ENCODE peak calls at places on chromosomes 7 and 10, in seven cellular contexts. One of them, this sample, is unnamed.

GRCh38 chr10:22325948-22326702 is 5.2 kb downstream of the BMI1 start:
- DNase-seq in K562: no peak
- DNase-seq in hepatocyte: no peak
- DNase-seq in endothelial cell of umbilical vein: no peak
- DNase-seq in SK-N-MC: no peak
- DNase-seq in neural progenitor cell: peak; percentile 30
- DNase-seq in fibroblast of lung: no peak
- DNase-seq in this sample: peak; percentile 60

GRCh38 chr7:105647591-105647990 is 66.3 kb upstream of the EFCAB10 start:
- DNase-seq in SK-N-MC: no peak
- DNase-seq in hepatocyte: no peak
- DNase-seq in K562: no peak
- DNase-seq in neural progenitor cell: no peak
- DNase-seq in endothelial cell of umbilical vein: no peak
- DNase-seq in fibroblast of lung: no peak
- DNase-seq in this sample: peak; percentile 8

GRCh38 chr10:108597031-108597430 is 1326.3 kb downstream of the XPNPEP1 start:
- DNase-seq in endothelial cell of umbilical vein: no peak
- DNase-seq in K562: no peak
- DNase-seq in hepatocyte: no peak
- DNase-seq in SK-N-MC: no peak
- DNase-seq in neural progenitor cell: no peak
- DNase-seq in fibroblast of lung: peak; percentile 1
- DNase-seq in this sample: peak; percentile 94

GRCh38 chr10:78577673-78578072 is 491.1 kb upstream of the ZMIZ1 start:
- DNase-seq in neural progenitor cell: no peak
- DNase-seq in endothelial cell of umbilical vein: no peak
- DNase-seq in hepatocyte: no peak
- DNase-seq in fibroblast of lung: no peak
- DNase-seq in SK-N-MC: no peak
- DNase-seq in K562: no peak
- DNase-seq in this sample: no peak

GRCh38 chr10:79219276-79219957 is 127.9 kb upstream of the PPIF start:
- DNase-seq in neural progenitor cell: no peak
- DNase-seq in hepatocyte: no peak
- DNase-seq in K562: no peak
- DNase-seq in SK-N-MC: no peak
- DNase-seq in endothelial cell of umbilical vein: no peak
- DNase-seq in fibroblast of lung: peak; percentile 72
- DNase-seq in this sample: peak; percentile 46

GRCh38 chr10:34186740-34187139 is 628.4 kb downstream of the PARD3 start:
- DNase-seq in SK-N-MC: no peak
- DNase-seq in endothelial cell of umbilical vein: no peak
- DNase-seq in neural progenitor cell: peak; percentile 57
- DNase-seq in K562: no peak
- DNase-seq in fibroblast of lung: no peak
- DNase-seq in hepatocyte: no peak
- DNase-seq in this sample: no peak

GRCh38 chr7:70392870-70393269 is 739.1 kb upstream of the GALNT17 start:
- DNase-seq in fibroblast of lung: no peak
- DNase-seq in hepatocyte: no peak
- DNase-seq in neural progenitor cell: peak; percentile 53
- DNase-seq in SK-N-MC: no peak
- DNase-seq in K562: no peak
- DNase-seq in endothelial cell of umbilical vein: no peak
- DNase-seq in this sample: peak; percentile 3

GRCh38 chr10:18437486-18437885 is 213.9 kb downstream of the NSUN6 start:
- DNase-seq in K562: no peak
- DNase-seq in neural progenitor cell: no peak
- DNase-seq in endothelial cell of umbilical vein: no peak
- DNase-seq in SK-N-MC: no peak
- DNase-seq in hepatocyte: no peak
- DNase-seq in fibroblast of lung: no peak
- DNase-seq in this sample: peak; percentile 29

GRCh38 chr10:101693701-101694055 is 1.3 kb downstream of the FBXW4 start:
- DNase-seq in neural progenitor cell: no peak
- DNase-seq in endothelial cell of umbilical vein: no peak
- DNase-seq in fibroblast of lung: peak; percentile 71
- DNase-seq in K562: no peak
- DNase-seq in SK-N-MC: no peak
- DNase-seq in hepatocyte: peak; percentile 59
- DNase-seq in this sample: peak; percentile 80

GRCh38 chr10:99522078-99522479 is 10.7 kb upstream of the NKX2-3 start:
- DNase-seq in SK-N-MC: no peak
- DNase-seq in endothelial cell of umbilical vein: no peak
- DNase-seq in fibroblast of lung: no peak
- DNase-seq in K562: no peak
- DNase-seq in hepatocyte: no peak
- DNase-seq in neural progenitor cell: peak; percentile 64
- DNase-seq in this sample: no peak

GRCh38 chr10:99521474-99522077 is 11.2 kb upstream of the NKX2-3 start:
- DNase-seq in neural progenitor cell: peak; percentile 91
- DNase-seq in endothelial cell of umbilical vein: no peak
- DNase-seq in K562: no peak
- DNase-seq in SK-N-MC: no peak
- DNase-seq in fibroblast of lung: no peak
- DNase-seq in hepatocyte: no peak
- DNase-seq in this sample: no peak

GRCh38 chr10:99524050-99524666 is 8.6 kb upstream of the NKX2-3 start:
- DNase-seq in K562: no peak
- DNase-seq in hepatocyte: no peak
- DNase-seq in neural progenitor cell: peak; percentile 16
- DNase-seq in fibroblast of lung: no peak
- DNase-seq in SK-N-MC: no peak
- DNase-seq in endothelial cell of umbilical vein: no peak
- DNase-seq in this sample: no peak

GRCh38 chr10:99523251-99523773 is 9.4 kb upstream of the NKX2-3 start:
- DNase-seq in endothelial cell of umbilical vein: no peak
- DNase-seq in SK-N-MC: no peak
- DNase-seq in neural progenitor cell: peak; percentile 72
- DNase-seq in hepatocyte: no peak
- DNase-seq in fibroblast of lung: no peak
- DNase-seq in K562: no peak
- DNase-seq in this sample: no peak

GRCh38 chr10:99522511-99523250 is 10.1 kb upstream of the NKX2-3 start:
- DNase-seq in SK-N-MC: no peak
- DNase-seq in fibroblast of lung: no peak
- DNase-seq in hepatocyte: no peak
- DNase-seq in neural progenitor cell: peak; percentile 80
- DNase-seq in endothelial cell of umbilical vein: no peak
- DNase-seq in K562: no peak
- DNase-seq in this sample: no peak
- TF ChIP-seq EZH2 in SK-N-MC: no peak
- TF ChIP-seq EZH2 in fibroblast of lung: peak; percentile 92
- TF ChIP-seq EZH2 in hepatocyte: peak; percentile 94
- TF ChIP-seq EZH2 in neural progenitor cell: peak; percentile 98
- TF ChIP-seq EZH2 in endothelial cell of umbilical vein: peak; percentile 12
- TF ChIP-seq EZH2 in K562: no peak
- TF ChIP-seq EZH2 in this sample: peak; percentile 51

GRCh38 chr7:1938788-1939433 is 268.8 kb downstream of the ELFN1 start:
- DNase-seq in endothelial cell of umbilical vein: no peak
- DNase-seq in SK-N-MC: no peak
- DNase-seq in neural progenitor cell: no peak
- DNase-seq in fibroblast of lung: no peak
- DNase-seq in hepatocyte: no peak
- DNase-seq in K562: no peak
- DNase-seq in this sample: no peak
- TF ChIP-seq EZH2 in endothelial cell of umbilical vein: no peak
- TF ChIP-seq EZH2 in SK-N-MC: no peak
- TF ChIP-seq EZH2 in neural progenitor cell: no peak
- TF ChIP-seq EZH2 in fibroblast of lung: no peak
- TF ChIP-seq EZH2 in hepatocyte: no peak
- TF ChIP-seq EZH2 in K562: no peak
- TF ChIP-seq EZH2 in this sample: no peak

GRCh38 chr10:8053446-8054242 is 844 bp upstream of the GATA3 start:
- DNase-seq in fibroblast of lung: peak; percentile 67
- DNase-seq in endothelial cell of umbilical vein: peak; percentile 87
- DNase-seq in hepatocyte: peak; percentile 95
- DNase-seq in K562: peak; percentile 96
- DNase-seq in SK-N-MC: no peak
- DNase-seq in neural progenitor cell: peak; percentile 96
- DNase-seq in this sample: peak; percentile 88
- TF ChIP-seq EZH2 in fibroblast of lung: peak; percentile 77
- TF ChIP-seq EZH2 in endothelial cell of umbilical vein: no peak
- TF ChIP-seq EZH2 in hepatocyte: no peak
- TF ChIP-seq EZH2 in K562: no peak
- TF ChIP-seq EZH2 in SK-N-MC: no peak
- TF ChIP-seq EZH2 in neural progenitor cell: no peak
- TF ChIP-seq EZH2 in this sample: no peak

GRCh38 chr10:69451209-69451783 is at the start of gene TSPAN15:
- DNase-seq in hepatocyte: peak; percentile 95
- DNase-seq in fibroblast of lung: peak; percentile 53
- DNase-seq in endothelial cell of umbilical vein: peak; percentile 87
- DNase-seq in neural progenitor cell: peak; percentile 97
- DNase-seq in K562: peak; percentile 90
- DNase-seq in SK-N-MC: no peak
- DNase-seq in this sample: peak; percentile 70
- TF ChIP-seq EZH2 in hepatocyte: no peak
- TF ChIP-seq EZH2 in fibroblast of lung: no peak
- TF ChIP-seq EZH2 in endothelial cell of umbilical vein: no peak
- TF ChIP-seq EZH2 in neural progenitor cell: no peak
- TF ChIP-seq EZH2 in K562: no peak
- TF ChIP-seq EZH2 in SK-N-MC: no peak
- TF ChIP-seq EZH2 in this sample: no peak

GRCh38 chr7:101303102-101303701 is 18.4 kb downstream of the IFT22 start:
- DNase-seq in hepatocyte: peak; percentile 13
- DNase-seq in fibroblast of lung: no peak
- DNase-seq in neural progenitor cell: peak; percentile 31
- DNase-seq in K562: no peak
- DNase-seq in SK-N-MC: no peak
- DNase-seq in endothelial cell of umbilical vein: no peak
- DNase-seq in this sample: peak; percentile 19

GRCh38 chr7:101306307-101306706 is 15.3 kb downstream of the IFT22 start:
- DNase-seq in hepatocyte: no peak
- DNase-seq in K562: no peak
- DNase-seq in neural progenitor cell: no peak
- DNase-seq in endothelial cell of umbilical vein: no peak
- DNase-seq in fibroblast of lung: no peak
- DNase-seq in SK-N-MC: no peak
- DNase-seq in this sample: no peak

GRCh38 chr7:101300465-101301376 is 20.9 kb downstream of the IFT22 start:
- DNase-seq in endothelial cell of umbilical vein: no peak
- DNase-seq in hepatocyte: no peak
- DNase-seq in fibroblast of lung: no peak
- DNase-seq in neural progenitor cell: no peak
- DNase-seq in SK-N-MC: no peak
- DNase-seq in K562: no peak
- DNase-seq in this sample: no peak

GRCh38 chr7:101299511-101300464 is 21.8 kb downstream of the IFT22 start:
- DNase-seq in neural progenitor cell: peak; percentile 62
- DNase-seq in hepatocyte: peak; percentile 25
- DNase-seq in SK-N-MC: no peak
- DNase-seq in fibroblast of lung: no peak
- DNase-seq in K562: no peak
- DNase-seq in endothelial cell of umbilical vein: no peak
- DNase-seq in this sample: no peak

DNA sequence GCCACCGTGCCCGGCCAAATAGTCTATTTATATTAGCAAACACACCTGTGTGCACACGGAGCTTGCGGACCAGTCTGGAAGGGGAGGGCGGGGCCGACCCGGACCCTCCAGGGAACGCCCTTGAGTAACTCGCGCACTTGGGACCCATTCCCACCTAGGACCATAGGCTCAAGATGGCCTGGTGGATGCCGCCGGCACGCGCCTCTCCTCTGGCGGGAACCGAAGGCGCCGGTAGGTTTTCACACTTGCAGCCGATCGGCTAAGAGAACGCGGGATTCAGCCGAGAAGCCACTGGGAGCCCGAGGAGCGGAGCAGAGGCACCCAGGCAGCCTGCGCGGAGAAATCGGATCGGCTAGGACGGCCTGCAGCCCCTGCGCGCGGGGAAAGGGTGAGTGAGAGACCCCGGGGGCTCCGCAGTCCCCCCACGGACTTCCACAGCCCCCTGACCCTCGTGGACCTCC is 18.9 kb downstream of the IFT22 start:
- DNase-seq in fibroblast of lung: no peak
- DNase-seq in hepatocyte: peak; percentile 12
- DNase-seq in neural progenitor cell: peak; percentile 17
- DNase-seq in endothelial cell of umbilical vein: no peak
- DNase-seq in K562: no peak
- DNase-seq in SK-N-MC: no peak
- DNase-seq in this sample: no peak
- TF ChIP-seq EZH2 in fibroblast of lung: peak; percentile 33
- TF ChIP-seq EZH2 in hepatocyte: peak; percentile 84
- TF ChIP-seq EZH2 in neural progenitor cell: peak; percentile 60
- TF ChIP-seq EZH2 in endothelial cell of umbilical vein: no peak
- TF ChIP-seq EZH2 in K562: no peak
- TF ChIP-seq EZH2 in SK-N-MC: no peak
- TF ChIP-seq EZH2 in this sample: no peak

This sample was measured in GM23248.